ENCODE peak calls at places on chromosomes 4 and X, in four cellular contexts. W, Q, L and G are unnamed samples.
A peak's percentile ranks its signal among the peaks of the same experiment; 100 is the strongest.

GRCh38 chrX:68647156-68647957 is at the start of gene STARD8:
- DNase-seq in W (no peak), Q (peak; percentile 19), L (peak; percentile 53), G (peak; percentile 32)

GRCh38 chr4:70706516-70706915 is 15.2 kb upstream of the RUFY3 start:
- DNase-seq in W (no peak), Q (no peak), L (no peak), G (no peak)

GRCh38 chr4:106366026-106366425 is 2.6 kb downstream of the GIMD1 start:
- DNase-seq in W (no peak), Q (no peak), L (no peak), G (no peak)

GRCh38 chr4:78022517-78022916 is 34.6 kb upstream of the FRAS1 start:
- DNase-seq in W (no peak), Q (no peak), L (no peak), G (no peak)

GRCh38 chr4:175934492-175934891 is 122.4 kb upstream of the GPM6A start:
- DNase-seq in W (no peak), Q (no peak), L (no peak), G (no peak)

GRCh38 chr4:7389101-7389701 is 45.5 kb downstream of the PSAPL1 start:
- DNase-seq in W (no peak), Q (no peak), L (no peak), G (no peak)

GRCh38 chr4:54233128-54233696 is 4.1 kb downstream of the PDGFRA start:
- DNase-seq in W (no peak), Q (no peak), L (peak; percentile 74), G (peak; percentile 40)

GRCh38 chr4:77153016-77153415 is 4.0 kb upstream of the CCNG2 start:
- DNase-seq in W (no peak), Q (no peak), L (no peak), G (no peak)

GRCh38 chr4:186684889-186685309 is 38.8 kb downstream of the FAT1 start:
- DNase-seq in W (no peak), Q (no peak), L (no peak), G (no peak)

GRCh38 chr4:2745981-2746806 is 9.9 kb downstream of the TNIP2 start:
- DNase-seq in W (peak; percentile 98), Q (no peak), L (no peak), G (no peak)

GRCh38 chr4:15870079-15870478 is 68.5 kb downstream of the FGFBP1 start:
- DNase-seq in W (no peak), Q (no peak), L (no peak), G (no peak)

GRCh38 chr4:166091914-166092510 is 219.0 kb downstream of the TLL1 start:
- DNase-seq in W (no peak), Q (no peak), L (peak; percentile 15), G (peak; percentile 15)

GRCh38 chrX:40281341-40282005 is 183.7 kb upstream of the BCOR start:
- DNase-seq in W (no peak), Q (no peak), L (no peak), G (no peak)

GRCh38 chrX:52216541-52216940 is 31.9 kb downstream of the MAGED4 start:
- DNase-seq in W (no peak), Q (no peak), L (no peak), G (no peak)

GRCh38 chr4:5409980-5410618 is 298.3 kb downstream of the EVC2 start:
- DNase-seq in W (no peak), Q (no peak), L (no peak), G (no peak)

GRCh38 chr4:103150677-103151076 is 47.5 kb downstream of the CENPE start:
- DNase-seq in W (no peak), Q (no peak), L (no peak), G (no peak)

GRCh38 chr4:26235500-26235899 is 85.3 kb upstream of the RBPJ start:
- DNase-seq in W (no peak), Q (no peak), L (no peak), G (no peak)

GRCh38 chr4:167290684-167291083 is 56.4 kb upstream of the SPOCK3 start:
- DNase-seq in W (no peak), Q (no peak), L (no peak), G (peak; percentile 7)

GRCh38 chrX:110146521-110146920 is 143.6 kb downstream of the TMEM164 start:
- DNase-seq in W (no peak), Q (no peak), L (peak; percentile 66), G (peak; percentile 8)

GRCh38 chr4:112514449-112515277 is 1.3 kb downstream of the NEUROG2 start:
- DNase-seq in W (no peak), Q (no peak), L (no peak), G (no peak)

GRCh38 chr4:5474756-5475155 is 233.6 kb downstream of the EVC2 start:
- DNase-seq in W (no peak), Q (no peak), L (no peak), G (no peak)

GRCh38 chrX:45747905-45748304 is 547.2 kb upstream of the DIPK2B start:
- DNase-seq in W (no peak), Q (no peak), L (no peak), G (no peak)
- H3K4me1 ChIP-seq in W (no peaks in the 10 kb centered on the region), Q (no peaks in the 10 kb centered on the region), L (no peaks in the 10 kb centered on the region), G (peaks cover 59% of the 10 kb centered on the region)

GRCh38 chrX:31981546-31982062 is 909.8 kb upstream of the FTHL17 start:
- DNase-seq in W (no peak), Q (no peak), L (no peak), G (no peak)
- TF ChIP-seq EGR1 in W (no peak), Q (no peak), L (no peak), G (no peak)

DNA sequence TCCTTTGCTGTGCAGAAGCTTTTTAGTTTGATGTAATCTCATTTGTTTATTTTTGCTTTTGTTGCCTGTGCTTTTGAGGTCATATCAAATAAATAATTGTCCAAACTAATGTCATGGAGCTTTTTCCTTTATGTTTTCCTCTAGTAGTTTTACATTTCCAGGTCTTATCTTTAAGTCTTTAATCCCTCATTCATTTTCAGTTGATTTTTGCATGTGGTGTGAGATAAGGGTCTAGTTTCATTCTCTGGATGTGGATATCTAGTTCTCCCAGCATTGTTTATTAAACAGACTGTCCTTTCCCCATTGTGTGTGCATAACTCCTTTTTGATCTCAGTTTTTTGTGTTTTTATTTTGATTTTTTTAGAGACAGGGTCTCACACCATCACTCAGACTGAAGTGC is 179.1 kb upstream of the STK26 start:
- DNase-seq in W (no peak), Q (no peak), L (no peak), G (no peak)
- TF ChIP-seq JUND in W (no peak), Q (no peak), L (no peak), G (no peak)

DNA sequence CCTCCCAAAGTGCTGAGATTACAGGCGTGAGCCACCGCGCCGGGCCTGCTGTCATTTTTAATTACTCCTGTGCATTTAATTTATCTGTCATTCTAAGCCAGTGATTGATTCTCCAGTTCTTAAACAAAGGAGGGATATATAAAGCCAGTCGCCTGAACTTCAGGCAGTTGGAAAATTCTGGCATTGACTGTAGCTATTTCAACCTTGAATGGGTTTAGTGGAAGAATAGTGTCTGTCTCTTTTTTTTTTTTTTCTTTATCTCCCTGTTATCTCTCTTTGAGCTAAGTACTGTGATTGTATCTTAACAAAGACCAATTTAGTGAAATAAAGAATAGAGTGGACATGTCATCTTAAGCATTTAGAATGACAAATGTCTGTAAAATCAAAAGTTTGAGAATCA is 11.0 kb downstream of the NEIL3 start:
- DNase-seq in W (no peak), Q (no peak), L (no peak), G (no peak)
- H3K4me1 ChIP-seq in W (no peaks in the 10 kb centered on the region), Q (no peaks in the 10 kb centered on the region), L (peaks cover 14% of the 10 kb centered on the region), G (no peaks in the 10 kb centered on the region)